ENCODE peak calls at places on chromosomes 7 and 10, in seven cellular contexts. One of them, this sample, is unnamed. For H3K4me1 and H3K9me3, the result is how much of the 10 kb centered on the place peaks cover.

GRCh38 chr10:42941245-42941644 is 135.6 kb upstream of the RET start:
- DNase-seq in IMR-90: no peak
- DNase-seq in CD8-positive, alpha-beta T cell: no peak
- DNase-seq in colonic mucosa: no peak
- DNase-seq in lower lobe of right lung: no peak
- DNase-seq in transverse colon: no peak
- DNase-seq in cardiac muscle cell: no peak
- DNase-seq in this sample: no peak

GRCh38 chr10:31707578-31708411 is 220.8 kb downstream of the ARHGAP12 start:
- DNase-seq in IMR-90: peak
- DNase-seq in CD8-positive, alpha-beta T cell: no peak
- DNase-seq in colonic mucosa: peak
- DNase-seq in lower lobe of right lung: peak
- DNase-seq in transverse colon: peak
- DNase-seq in cardiac muscle cell: peak
- DNase-seq in this sample: peak

GRCh38 chr7:130418306-130418705 is 22.5 kb downstream of the CEP41 start:
- DNase-seq in IMR-90: peak
- DNase-seq in CD8-positive, alpha-beta T cell: no peak
- DNase-seq in colonic mucosa: no peak
- DNase-seq in lower lobe of right lung: no peak
- DNase-seq in transverse colon: no peak
- DNase-seq in cardiac muscle cell: no peak
- DNase-seq in this sample: no peak

GRCh38 chr7:29105191-29105590 is 41.1 kb downstream of the CPVL start:
- DNase-seq in IMR-90: no peak
- DNase-seq in CD8-positive, alpha-beta T cell: no peak
- DNase-seq in colonic mucosa: no peak
- DNase-seq in lower lobe of right lung: no peak
- DNase-seq in transverse colon: no peak
- DNase-seq in cardiac muscle cell: no peak
- DNase-seq in this sample: no peak

GRCh38 chr7:7913506-7913905 is 55.1 kb upstream of the GLCCI1 start:
- DNase-seq in IMR-90: peak
- DNase-seq in CD8-positive, alpha-beta T cell: no peak
- DNase-seq in colonic mucosa: no peak
- DNase-seq in lower lobe of right lung: no peak
- DNase-seq in transverse colon: no peak
- DNase-seq in cardiac muscle cell: no peak
- DNase-seq in this sample: no peak

GRCh38 chr10:43134126-43134905 is 3.9 kb upstream of the CSGALNACT2 start:
- DNase-seq in IMR-90: no peak
- DNase-seq in CD8-positive, alpha-beta T cell: peak
- DNase-seq in colonic mucosa: no peak
- DNase-seq in lower lobe of right lung: no peak
- DNase-seq in transverse colon: no peak
- DNase-seq in cardiac muscle cell: no peak
- DNase-seq in this sample: no peak

GRCh38 chr7:138816650-138817049 is 18.7 kb upstream of the ATP6V0A4 start:
- DNase-seq in IMR-90: no peak
- DNase-seq in CD8-positive, alpha-beta T cell: no peak
- DNase-seq in colonic mucosa: no peak
- DNase-seq in lower lobe of right lung: no peak
- DNase-seq in transverse colon: no peak
- DNase-seq in cardiac muscle cell: no peak
- DNase-seq in this sample: no peak

GRCh38 chr7:156823441-156823840 is 69.5 kb downstream of the LMBR1 start:
- DNase-seq in IMR-90: no peak
- DNase-seq in CD8-positive, alpha-beta T cell: no peak
- DNase-seq in colonic mucosa: no peak
- DNase-seq in lower lobe of right lung: no peak
- DNase-seq in transverse colon: no peak
- DNase-seq in cardiac muscle cell: peak
- DNase-seq in this sample: no peak

GRCh38 chr7:20407585-20408466 is 77.1 kb downstream of the ITGB8 start:
- DNase-seq in IMR-90: peak
- DNase-seq in CD8-positive, alpha-beta T cell: no peak
- DNase-seq in colonic mucosa: no peak
- DNase-seq in lower lobe of right lung: peak
- DNase-seq in transverse colon: no peak
- DNase-seq in cardiac muscle cell: peak
- DNase-seq in this sample: no peak

GRCh38 chr10:34288634-34289033 is 526.5 kb downstream of the PARD3 start:
- DNase-seq in IMR-90: peak
- DNase-seq in CD8-positive, alpha-beta T cell: no peak
- DNase-seq in colonic mucosa: no peak
- DNase-seq in lower lobe of right lung: no peak
- DNase-seq in transverse colon: no peak
- DNase-seq in cardiac muscle cell: peak
- DNase-seq in this sample: no peak

GRCh38 chr10:59558066-59558465 is 151.6 kb downstream of the SLC16A9 start:
- DNase-seq in IMR-90: no peak
- DNase-seq in CD8-positive, alpha-beta T cell: no peak
- DNase-seq in colonic mucosa: no peak
- DNase-seq in lower lobe of right lung: no peak
- DNase-seq in transverse colon: no peak
- DNase-seq in cardiac muscle cell: no peak
- DNase-seq in this sample: no peak

GRCh38 chr7:105639677-105640493 is 58.6 kb upstream of the EFCAB10 start:
- DNase-seq in IMR-90: no peak
- DNase-seq in CD8-positive, alpha-beta T cell: no peak
- DNase-seq in colonic mucosa: no peak
- DNase-seq in lower lobe of right lung: no peak
- DNase-seq in transverse colon: no peak
- DNase-seq in cardiac muscle cell: no peak
- DNase-seq in this sample: no peak

GRCh38 chr7:108836246-108836645 is 266.6 kb downstream of the DNAJB9 start:
- DNase-seq in IMR-90: no peak
- DNase-seq in CD8-positive, alpha-beta T cell: no peak
- DNase-seq in colonic mucosa: no peak
- DNase-seq in lower lobe of right lung: no peak
- DNase-seq in transverse colon: no peak
- DNase-seq in cardiac muscle cell: peak
- DNase-seq in this sample: no peak
- H3K4me1 ChIP-seq in IMR-90: under half
- H3K4me1 ChIP-seq in CD8-positive, alpha-beta T cell: under half
- H3K4me1 ChIP-seq in colonic mucosa: under half
- H3K4me1 ChIP-seq in lower lobe of right lung: under half
- H3K4me1 ChIP-seq in transverse colon: under half
- H3K4me1 ChIP-seq in cardiac muscle cell: under half
- H3K4me1 ChIP-seq in this sample: under half

DNA sequence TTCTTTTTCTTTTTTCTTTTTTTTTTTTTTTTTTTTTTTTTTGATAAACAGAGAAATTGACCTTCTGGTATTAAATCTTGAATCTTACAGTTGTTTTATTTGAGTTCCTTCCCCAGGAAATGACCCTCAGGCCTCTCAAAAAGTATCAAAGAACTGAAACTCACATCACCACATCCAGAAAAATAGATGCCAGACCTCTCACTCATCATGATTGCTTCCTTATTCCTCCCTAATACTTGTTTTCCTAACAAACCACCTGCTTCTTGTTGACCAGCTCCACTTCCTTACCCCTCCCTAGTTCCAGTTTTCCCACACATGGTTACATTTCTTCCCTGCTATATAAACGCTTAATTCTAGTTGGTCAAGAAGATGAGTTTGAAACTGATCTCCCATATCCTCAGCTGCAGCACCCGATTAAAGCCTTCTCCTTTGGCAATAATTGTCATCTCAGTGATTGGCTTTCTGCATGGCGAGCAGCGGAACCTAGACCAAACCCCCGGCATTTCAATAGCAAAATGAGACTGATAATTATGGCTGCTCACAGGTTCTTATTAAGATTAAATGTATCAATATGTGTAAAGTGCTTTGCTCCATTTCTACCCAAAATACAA is 681.1 kb upstream of the AUTS2 start:
- DNase-seq in IMR-90: no peak
- DNase-seq in CD8-positive, alpha-beta T cell: no peak
- DNase-seq in colonic mucosa: no peak
- DNase-seq in lower lobe of right lung: no peak
- DNase-seq in transverse colon: no peak
- DNase-seq in cardiac muscle cell: no peak
- DNase-seq in this sample: no peak
- H3K9me3 ChIP-seq in IMR-90: under half
- H3K9me3 ChIP-seq in CD8-positive, alpha-beta T cell: under half
- H3K9me3 ChIP-seq in colonic mucosa: under half
- H3K9me3 ChIP-seq in lower lobe of right lung: under half
- H3K9me3 ChIP-seq in transverse colon: under half
- H3K9me3 ChIP-seq in cardiac muscle cell: under half
- H3K9me3 ChIP-seq in this sample: under half

GRCh38 chr10:69404786-69405185 is 11.9 kb downstream of the TACR2 start:
- DNase-seq in IMR-90: no peak
- DNase-seq in CD8-positive, alpha-beta T cell: no peak
- DNase-seq in colonic mucosa: no peak
- DNase-seq in lower lobe of right lung: no peak
- DNase-seq in transverse colon: no peak
- DNase-seq in cardiac muscle cell: no peak
- DNase-seq in this sample: no peak

GRCh38 chr10:69406816-69407580 is 9.7 kb downstream of the TACR2 start:
- DNase-seq in IMR-90: no peak
- DNase-seq in CD8-positive, alpha-beta T cell: no peak
- DNase-seq in colonic mucosa: no peak
- DNase-seq in lower lobe of right lung: no peak
- DNase-seq in transverse colon: no peak
- DNase-seq in cardiac muscle cell: peak
- DNase-seq in this sample: no peak

GRCh38 chr10:69403519-69403918 is 13.2 kb downstream of the TACR2 start:
- DNase-seq in IMR-90: peak
- DNase-seq in CD8-positive, alpha-beta T cell: no peak
- DNase-seq in colonic mucosa: no peak
- DNase-seq in lower lobe of right lung: no peak
- DNase-seq in transverse colon: no peak
- DNase-seq in cardiac muscle cell: peak
- DNase-seq in this sample: no peak

GRCh38 chr10:69406302-69406811 is 10.4 kb downstream of the TACR2 start:
- DNase-seq in IMR-90: no peak
- DNase-seq in CD8-positive, alpha-beta T cell: no peak
- DNase-seq in colonic mucosa: no peak
- DNase-seq in lower lobe of right lung: peak
- DNase-seq in transverse colon: no peak
- DNase-seq in cardiac muscle cell: peak
- DNase-seq in this sample: no peak

DNA sequence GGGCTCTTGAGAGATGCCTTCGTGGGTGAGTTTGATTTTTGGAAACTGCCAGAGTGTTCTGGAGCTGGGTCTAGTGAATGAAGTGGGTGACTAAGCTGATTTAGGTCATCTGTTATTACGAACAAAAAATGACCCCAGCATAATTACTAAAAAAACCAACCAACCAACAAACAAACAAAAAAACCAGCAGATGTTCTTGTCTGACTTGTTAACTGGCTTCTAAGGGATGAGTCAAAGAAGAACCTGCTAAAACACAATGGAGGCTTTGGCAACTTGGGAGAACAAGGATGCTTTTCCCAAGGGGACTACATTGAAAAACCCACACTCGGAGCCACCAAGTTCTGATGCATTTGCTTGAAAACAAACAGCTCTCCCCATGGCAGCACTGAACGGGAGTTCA is 11.5 kb downstream of the TACR2 start:
- DNase-seq in IMR-90: peak
- DNase-seq in CD8-positive, alpha-beta T cell: no peak
- DNase-seq in colonic mucosa: no peak
- DNase-seq in lower lobe of right lung: no peak
- DNase-seq in transverse colon: no peak
- DNase-seq in cardiac muscle cell: peak
- DNase-seq in this sample: no peak
- H3K4me1 ChIP-seq in IMR-90: under half
- H3K4me1 ChIP-seq in CD8-positive, alpha-beta T cell: under half
- H3K4me1 ChIP-seq in colonic mucosa: under half
- H3K4me1 ChIP-seq in lower lobe of right lung: under half
- H3K4me1 ChIP-seq in transverse colon: under half
- H3K4me1 ChIP-seq in cardiac muscle cell: under half
- H3K4me1 ChIP-seq in this sample: under half

DNA sequence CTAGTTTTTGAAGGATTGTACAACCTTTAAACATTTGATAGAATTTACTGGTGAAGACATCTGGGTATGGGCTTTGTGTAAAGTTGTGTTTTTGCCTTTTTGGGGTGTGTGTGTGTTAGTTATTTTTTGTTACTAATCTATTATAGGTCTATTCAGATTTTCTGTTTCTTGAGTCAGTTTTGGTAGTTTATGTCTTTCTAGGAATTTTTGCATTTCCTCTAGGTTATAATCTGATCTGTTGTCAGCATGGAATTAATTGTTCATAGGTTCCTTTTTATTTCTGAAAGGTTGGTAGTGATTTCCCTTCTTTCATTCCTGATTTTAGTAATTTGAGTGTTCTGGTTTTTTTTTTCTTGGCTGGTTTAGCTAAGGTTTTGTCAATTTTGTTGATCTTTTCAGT is 17.7 kb downstream of the SEPTIN7 start:
- DNase-seq in IMR-90: no peak
- DNase-seq in CD8-positive, alpha-beta T cell: no peak
- DNase-seq in colonic mucosa: no peak
- DNase-seq in lower lobe of right lung: no peak
- DNase-seq in transverse colon: no peak
- DNase-seq in cardiac muscle cell: no peak
- DNase-seq in this sample: no peak
- H3K9me3 ChIP-seq in IMR-90: under half
- H3K9me3 ChIP-seq in CD8-positive, alpha-beta T cell: under half
- H3K9me3 ChIP-seq in colonic mucosa: under half
- H3K9me3 ChIP-seq in lower lobe of right lung: under half
- H3K9me3 ChIP-seq in transverse colon: under half
- H3K9me3 ChIP-seq in cardiac muscle cell: under half
- H3K9me3 ChIP-seq in this sample: under half

GRCh38 chr7:151895008-151895661 is 18.2 kb upstream of the PRKAG2 start:
- DNase-seq in IMR-90: no peak
- DNase-seq in CD8-positive, alpha-beta T cell: no peak
- DNase-seq in colonic mucosa: peak
- DNase-seq in lower lobe of right lung: no peak
- DNase-seq in transverse colon: peak
- DNase-seq in cardiac muscle cell: no peak
- DNase-seq in this sample: no peak
- H3K4me1 ChIP-seq in IMR-90: under half
- H3K4me1 ChIP-seq in CD8-positive, alpha-beta T cell: under half
- H3K4me1 ChIP-seq in colonic mucosa: under half
- H3K4me1 ChIP-seq in lower lobe of right lung: under half
- H3K4me1 ChIP-seq in transverse colon: under half
- H3K4me1 ChIP-seq in cardiac muscle cell: under half
- H3K4me1 ChIP-seq in this sample: under half

GRCh38 chr10:129744896-129745750 is 219.0 kb downstream of the EBF3 start:
- DNase-seq in IMR-90: no peak
- DNase-seq in CD8-positive, alpha-beta T cell: peak
- DNase-seq in colonic mucosa: no peak
- DNase-seq in lower lobe of right lung: no peak
- DNase-seq in transverse colon: no peak
- DNase-seq in cardiac muscle cell: no peak
- DNase-seq in this sample: no peak
- H3K9me3 ChIP-seq in IMR-90: under half
- H3K9me3 ChIP-seq in CD8-positive, alpha-beta T cell: under half
- H3K9me3 ChIP-seq in colonic mucosa: under half
- H3K9me3 ChIP-seq in lower lobe of right lung: under half
- H3K9me3 ChIP-seq in transverse colon: under half
- H3K9me3 ChIP-seq in cardiac muscle cell: under half
- H3K9me3 ChIP-seq in this sample: under half

This sample was measured in naive thymus-derived CD4-positive, alpha-beta T cell.